ENCODE peak calls at places on chromosomes 7 and 10, in seven cellular contexts. K is stomach, Z is HepG2, T is GM12878, L is tibial nerve, E is transverse colon, H is A549. A is an unnamed sample.

GRCh38 chr10:117345143-117345542 is 30.1 kb downstream of the PDZD8 start:
- DNase-seq in K (no peak), Z (no peak), T (no peak), L (no peak), E (no peak), H (no peak), A (no peak)

GRCh38 chr10:33326897-33327296 is 7.6 kb downstream of the NRP1 start:
- DNase-seq in K (no peak), Z (no peak), T (no peak), L (no peak), E (no peak), H (no peak), A (no peak)

GRCh38 chr7:128167791-128168666 is 73.0 kb upstream of the LEP start:
- DNase-seq in K (no peak), Z (no peak), T (no peak), L (no peak), E (no peak), H (no peak), A (no peak)

GRCh38 chr7:38283107-38283506 is 9.7 kb upstream of the TARP start:
- DNase-seq in K (no peak), Z (no peak), T (no peak), L (no peak), E (no peak), H (no peak), A (no peak)

GRCh38 chr10:11011966-11012365 is 5.7 kb upstream of the CELF2 start:
- DNase-seq in K (no peak), Z (no peak), T (no peak), L (no peak), E (no peak), H (no peak), A (no peak)

GRCh38 chr7:132485136-132485535 is 91.1 kb downstream of the PLXNA4 start:
- DNase-seq in K (no peak), Z (no peak), T (no peak), L (no peak), E (peak; percentile 31), H (no peak), A (no peak)

GRCh38 chr10:104291439-104291951 is 22.5 kb downstream of the GSTO2 start:
- DNase-seq in K (peak; percentile 93), Z (peak; percentile 78), T (peak; percentile 40), L (peak; percentile 86), E (peak; percentile 91), H (peak; percentile 86), A (peak; percentile 93)

GRCh38 chr10:693506-693905 is 4.0 kb upstream of the DIP2C start:
- DNase-seq in K (peak; percentile 67), Z (no peak), T (no peak), L (no peak), E (no peak), H (no peak), A (no peak)

GRCh38 chr7:36589391-36589790 is 134.9 kb downstream of the AOAH start:
- DNase-seq in K (no peak), Z (no peak), T (no peak), L (no peak), E (no peak), H (no peak), A (no peak)

GRCh38 chr7:64312826-64313225 is 935 bp upstream of the ZNF736 start:
- DNase-seq in K (no peak), Z (no peak), T (no peak), L (no peak), E (no peak), H (no peak), A (no peak)

GRCh38 chr10:78397796-78398195 is 364.1 kb downstream of the RPS24 start:
- DNase-seq in K (no peak), Z (no peak), T (no peak), L (no peak), E (no peak), H (no peak), A (no peak)

GRCh38 chr10:119651514-119652327 is 541 bp downstream of the BAG3 start:
- DNase-seq in K (peak; percentile 31), Z (no peak), T (no peak), L (no peak), E (peak; percentile 26), H (no peak), A (no peak)

GRCh38 chr7:1883834-1884582 is 213.9 kb downstream of the ELFN1 start:
- DNase-seq in K (no peak), Z (no peak), T (no peak), L (no peak), E (no peak), H (no peak), A (no peak)

GRCh38 chr10:24811906-24812305 is 88.2 kb upstream of the ARHGAP21 start:
- DNase-seq in K (no peak), Z (peak; percentile 52), T (no peak), L (peak; percentile 27), E (no peak), H (no peak), A (no peak)

GRCh38 chr10:16967866-16968721 is 150.9 kb upstream of the RSU1 start:
- DNase-seq in K (no peak), Z (peak; percentile 40), T (no peak), L (no peak), E (peak; percentile 24), H (peak; percentile 24), A (no peak)

GRCh38 chr7:133931053-133931452 is 196.1 kb upstream of the LRGUK start:
- DNase-seq in K (no peak), Z (no peak), T (no peak), L (no peak), E (no peak), H (no peak), A (no peak)

GRCh38 chr7:74138334-74138867 is 35.8 kb upstream of the EIF4H start:
- DNase-seq in K (no peak), Z (no peak), T (no peak), L (no peak), E (no peak), H (no peak), A (no peak)

GRCh38 chr7:89283311-89283710 is 487.8 kb upstream of the TEX47 start:
- DNase-seq in K (no peak), Z (no peak), T (no peak), L (no peak), E (no peak), H (no peak), A (no peak)

GRCh38 chr10:4820804-4821401 is 5.1 kb upstream of the AKR1E2 start:
- DNase-seq in K (no peak), Z (no peak), T (no peak), L (peak; percentile 60), E (no peak), H (no peak), A (no peak)
- TF ChIP-seq EP300 in K (no peak), Z (no peak), T (no peak), L (peak; percentile 16), E (no peak), H (no peak), A (no peak)

GRCh38 chr10:80204193-80204714 is 1.1 kb downstream of the ANXA11 start:
- DNase-seq in K (peak; percentile 81), Z (peak; percentile 16), T (no peak), L (no peak), E (peak; percentile 89), H (no peak), A (no peak)
- TF ChIP-seq POLR2A in K (no peak), Z (no peak), T (no peak), L (no peak), E (peak; percentile 96), H (no peak), A (no peak)

GRCh38 chr7:66869660-66870450 is 51.2 kb upstream of the TMEM248 start:
- DNase-seq in K (no peak), Z (no peak), T (no peak), L (no peak), E (no peak), H (no peak), A (no peak)
- TF ChIP-seq EP300 in K (no peak), Z (no peak), T (no peak), L (no peak), E (no peak), H (no peak), A (no peak)

GRCh38 chr7:113819474-113819873 is 99.3 kb downstream of the PPP1R3A start:
- DNase-seq in K (no peak), Z (no peak), T (no peak), L (no peak), E (no peak), H (no peak), A (no peak)
- TF ChIP-seq POLR2A in K (no peak), Z (no peak), T (no peak), L (no peak), E (no peak), H (no peak), A (no peak)

GRCh38 chr10:26938578-26938977 is 77.8 kb upstream of the ABI1 start:
- DNase-seq in K (no peak), Z (no peak), T (no peak), L (no peak), E (no peak), H (no peak), A (no peak)
- TF ChIP-seq EP300 in K (no peak), Z (no peak), T (no peak), L (no peak), E (no peak), H (no peak), A (no peak)